ENCODE peak calls at places on chromosomes 7 and 10, in nine cellular contexts. One of them, this sample, is unnamed.

GRCh38 chr10:32332299-32332750 is 14.6 kb downstream of the EPC1 start:
- DNase-seq in NCI-H2081: no peak
- DNase-seq in endothelial cell: no peak
- DNase-seq in dermis microvascular lymphatic vessel endothelial cell: no peak
- DNase-seq in stomach: no peak
- DNase-seq in AG04450: no peak
- DNase-seq in aorta: no peak
- DNase-seq in HFFc6: peak; percentile 49
- DNase-seq in activated gamma-delta T cell treated with Interleukin-2 at 50 U/mL for 16 hours: peak; percentile 59
- DNase-seq in this sample: peak; percentile 55

GRCh38 chr7:31887006-31887405 is 183.2 kb downstream of the PDE1C start:
- DNase-seq in activated gamma-delta T cell treated with Interleukin-2 at 50 U/mL for 16 hours: no peak
- DNase-seq in AG04450: no peak
- DNase-seq in aorta: no peak
- DNase-seq in NCI-H2081: no peak
- DNase-seq in stomach: no peak
- DNase-seq in HFFc6: no peak
- DNase-seq in endothelial cell: no peak
- DNase-seq in dermis microvascular lymphatic vessel endothelial cell: peak; percentile 29
- DNase-seq in this sample: no peak

GRCh38 chr7:43721193-43721806 is 8.0 kb downstream of the COA1 start:
- DNase-seq in NCI-H2081: peak; percentile 53
- DNase-seq in stomach: no peak
- DNase-seq in AG04450: no peak
- DNase-seq in dermis microvascular lymphatic vessel endothelial cell: peak; percentile 72
- DNase-seq in aorta: no peak
- DNase-seq in activated gamma-delta T cell treated with Interleukin-2 at 50 U/mL for 16 hours: no peak
- DNase-seq in endothelial cell: no peak
- DNase-seq in HFFc6: peak; percentile 69
- DNase-seq in this sample: no peak

GRCh38 chr10:23331567-23332290 is 12.9 kb downstream of the C10orf67 start:
- DNase-seq in HFFc6: peak; percentile 80
- DNase-seq in stomach: no peak
- DNase-seq in AG04450: no peak
- DNase-seq in aorta: no peak
- DNase-seq in dermis microvascular lymphatic vessel endothelial cell: no peak
- DNase-seq in endothelial cell: no peak
- DNase-seq in NCI-H2081: no peak
- DNase-seq in activated gamma-delta T cell treated with Interleukin-2 at 50 U/mL for 16 hours: no peak
- DNase-seq in this sample: no peak

GRCh38 chr7:36999851-37000480 is 275.7 kb upstream of the AOAH start:
- DNase-seq in activated gamma-delta T cell treated with Interleukin-2 at 50 U/mL for 16 hours: no peak
- DNase-seq in AG04450: no peak
- DNase-seq in dermis microvascular lymphatic vessel endothelial cell: no peak
- DNase-seq in aorta: no peak
- DNase-seq in NCI-H2081: peak; percentile 15
- DNase-seq in endothelial cell: no peak
- DNase-seq in HFFc6: no peak
- DNase-seq in stomach: no peak
- DNase-seq in this sample: no peak

GRCh38 chr10:78624791-78625190 is 444.0 kb upstream of the ZMIZ1 start:
- DNase-seq in stomach: no peak
- DNase-seq in AG04450: no peak
- DNase-seq in aorta: no peak
- DNase-seq in NCI-H2081: no peak
- DNase-seq in HFFc6: no peak
- DNase-seq in dermis microvascular lymphatic vessel endothelial cell: no peak
- DNase-seq in activated gamma-delta T cell treated with Interleukin-2 at 50 U/mL for 16 hours: no peak
- DNase-seq in endothelial cell: no peak
- DNase-seq in this sample: no peak

GRCh38 chr10:3094565-3095168 is 27.3 kb downstream of the PFKP start:
- DNase-seq in AG04450: no peak
- DNase-seq in aorta: no peak
- DNase-seq in activated gamma-delta T cell treated with Interleukin-2 at 50 U/mL for 16 hours: no peak
- DNase-seq in stomach: no peak
- DNase-seq in dermis microvascular lymphatic vessel endothelial cell: peak; percentile 29
- DNase-seq in HFFc6: no peak
- DNase-seq in NCI-H2081: no peak
- DNase-seq in endothelial cell: no peak
- DNase-seq in this sample: no peak

GRCh38 chr7:128672927-128673517 is 930 bp downstream of the GARIN1A start:
- DNase-seq in aorta: no peak
- DNase-seq in AG04450: no peak
- DNase-seq in dermis microvascular lymphatic vessel endothelial cell: peak; percentile 30
- DNase-seq in stomach: no peak
- DNase-seq in endothelial cell: peak; percentile 38
- DNase-seq in HFFc6: no peak
- DNase-seq in NCI-H2081: no peak
- DNase-seq in activated gamma-delta T cell treated with Interleukin-2 at 50 U/mL for 16 hours: peak; percentile 5
- DNase-seq in this sample: no peak

GRCh38 chr7:100745184-100745583 is 11.8 kb downstream of the ZAN start:
- DNase-seq in stomach: peak; percentile 25
- DNase-seq in activated gamma-delta T cell treated with Interleukin-2 at 50 U/mL for 16 hours: no peak
- DNase-seq in endothelial cell: no peak
- DNase-seq in aorta: no peak
- DNase-seq in dermis microvascular lymphatic vessel endothelial cell: peak; percentile 35
- DNase-seq in NCI-H2081: no peak
- DNase-seq in HFFc6: peak; percentile 32
- DNase-seq in AG04450: no peak
- DNase-seq in this sample: no peak

GRCh38 chr7:80146561-80146960 is 11.9 kb downstream of the GNAI1 start:
- DNase-seq in dermis microvascular lymphatic vessel endothelial cell: no peak
- DNase-seq in HFFc6: no peak
- DNase-seq in AG04450: no peak
- DNase-seq in stomach: no peak
- DNase-seq in activated gamma-delta T cell treated with Interleukin-2 at 50 U/mL for 16 hours: no peak
- DNase-seq in aorta: no peak
- DNase-seq in NCI-H2081: no peak
- DNase-seq in endothelial cell: no peak
- DNase-seq in this sample: no peak

GRCh38 chr7:18940577-18941134 is 176.8 kb downstream of the TWIST1 start:
- DNase-seq in HFFc6: no peak
- DNase-seq in NCI-H2081: no peak
- DNase-seq in stomach: no peak
- DNase-seq in AG04450: no peak
- DNase-seq in endothelial cell: no peak
- DNase-seq in activated gamma-delta T cell treated with Interleukin-2 at 50 U/mL for 16 hours: no peak
- DNase-seq in aorta: no peak
- DNase-seq in dermis microvascular lymphatic vessel endothelial cell: no peak
- DNase-seq in this sample: no peak

GRCh38 chr10:2890093-2890492 is 177.3 kb upstream of the PFKP start:
- DNase-seq in aorta: no peak
- DNase-seq in dermis microvascular lymphatic vessel endothelial cell: no peak
- DNase-seq in stomach: no peak
- DNase-seq in endothelial cell: no peak
- DNase-seq in NCI-H2081: no peak
- DNase-seq in HFFc6: no peak
- DNase-seq in AG04450: no peak
- DNase-seq in activated gamma-delta T cell treated with Interleukin-2 at 50 U/mL for 16 hours: no peak
- DNase-seq in this sample: no peak

GRCh38 chr10:22466763-22467334 is 121.6 kb downstream of the SPAG6 start:
- DNase-seq in NCI-H2081: no peak
- DNase-seq in AG04450: no peak
- DNase-seq in aorta: no peak
- DNase-seq in stomach: no peak
- DNase-seq in dermis microvascular lymphatic vessel endothelial cell: no peak
- DNase-seq in activated gamma-delta T cell treated with Interleukin-2 at 50 U/mL for 16 hours: no peak
- DNase-seq in endothelial cell: no peak
- DNase-seq in HFFc6: no peak
- DNase-seq in this sample: no peak

GRCh38 chr10:129759214-129760002 is 204.7 kb downstream of the EBF3 start:
- DNase-seq in NCI-H2081: no peak
- DNase-seq in AG04450: no peak
- DNase-seq in dermis microvascular lymphatic vessel endothelial cell: no peak
- DNase-seq in activated gamma-delta T cell treated with Interleukin-2 at 50 U/mL for 16 hours: no peak
- DNase-seq in stomach: peak; percentile 17
- DNase-seq in endothelial cell: no peak
- DNase-seq in aorta: peak; percentile 28
- DNase-seq in HFFc6: no peak
- DNase-seq in this sample: no peak

GRCh38 chr7:4076701-4077294 is 605.3 kb upstream of the FOXK1 start:
- DNase-seq in NCI-H2081: no peak
- DNase-seq in AG04450: no peak
- DNase-seq in aorta: no peak
- DNase-seq in endothelial cell: no peak
- DNase-seq in HFFc6: no peak
- DNase-seq in dermis microvascular lymphatic vessel endothelial cell: no peak
- DNase-seq in stomach: peak; percentile 7
- DNase-seq in activated gamma-delta T cell treated with Interleukin-2 at 50 U/mL for 16 hours: no peak
- DNase-seq in this sample: no peak

This sample was measured in T-helper 9 cell.